ENCODE peak calls at places on chromosome 5, in ten cellular contexts. J is GM12865; A is CD8-positive, alpha-beta T cell; G is GM20000; W is astrocyte of the spinal cord; D is lower lobe of right lung; C is A549; Q is mesothelial cell of epicardium; S is uterus; H is OCI-LY7. V is an unnamed sample.
A peak's percentile ranks its signal among the peaks of the same experiment; 100 is the strongest.

GRCh38 chr5:7805379-7805778 is 45.6 kb downstream of the CFAP90 start:
- DNase-seq in H (no peak), J (peak; percentile 36), D (no peak), Q (no peak), G (peak; percentile 22), W (no peak), C (no peak), A (no peak), S (no peak), V (no peak)

GRCh38 chr5:36644727-36645126 is 38.3 kb downstream of the SLC1A3 start:
- DNase-seq in S (no peak), J (no peak), D (no peak), Q (no peak), H (no peak), A (no peak), C (no peak), W (no peak), G (no peak), V (no peak)

GRCh38 chr5:38718874-38719391 is 126.9 kb upstream of the OSMR start:
- DNase-seq in J (no peak), G (no peak), C (no peak), A (no peak), H (no peak), W (no peak), D (no peak), S (no peak), Q (no peak), V (peak; percentile 4)

GRCh38 chr5:134132372-134133212 is 18.1 kb downstream of the TCF7 start:
- DNase-seq in D (peak; percentile 41), S (no peak), A (peak; percentile 91), Q (no peak), C (no peak), G (peak; percentile 70), H (peak; percentile 42), J (peak; percentile 96), W (no peak), V (no peak)

GRCh38 chr5:178286226-178287090 is 53.9 kb upstream of the PHYKPL start:
- DNase-seq in H (no peak), S (no peak), A (no peak), J (no peak), D (peak; percentile 35), Q (no peak), G (no peak), W (no peak), C (no peak), V (no peak)

GRCh38 chr5:131151216-131151615 is 13.8 kb downstream of the HINT1 start:
- DNase-seq in H (no peak), S (no peak), W (no peak), Q (no peak), D (no peak), J (no peak), G (no peak), A (no peak), C (no peak), V (no peak)

GRCh38 chr5:168793844-168794837 is 215.0 kb upstream of the PANK3 start:
- DNase-seq in J (no peak), W (peak; percentile 41), D (peak; percentile 59), S (peak; percentile 37), H (no peak), G (no peak), Q (no peak), C (peak; percentile 10), A (no peak), V (peak; percentile 63)

GRCh38 chr5:67006152-67006848 is 190.3 kb downstream of the CD180 start:
- DNase-seq in H (peak; percentile 17), C (no peak), J (no peak), W (no peak), S (no peak), D (no peak), A (no peak), G (no peak), Q (no peak), V (no peak)

GRCh38 chr5:134432174-134432573 is 20.5 kb upstream of the CDKN2AIPNL start:
- DNase-seq in A (no peak), H (no peak), C (no peak), J (no peak), S (no peak), G (no peak), D (no peak), W (no peak), Q (no peak), V (no peak)

GRCh38 chr5:150616024-150616470 is 24.4 kb upstream of the SYNPO start:
- DNase-seq in C (no peak), D (peak; percentile 60), J (no peak), S (peak; percentile 70), Q (no peak), G (no peak), H (no peak), W (no peak), A (no peak), V (no peak)

GRCh38 chr5:157821822-157822622 is 36.9 kb downstream of the CLINT1 start:
- DNase-seq in Q (no peak), D (no peak), J (no peak), A (no peak), S (no peak), C (no peak), G (no peak), H (no peak), W (no peak), V (peak; percentile 29)

GRCh38 chr5:53915120-53915519 is 354.7 kb downstream of the NDUFS4 start:
- DNase-seq in S (no peak), J (no peak), C (no peak), G (no peak), Q (no peak), H (no peak), A (no peak), D (no peak), W (no peak), V (no peak)

GRCh38 chr5:53913941-53914340 is 353.5 kb downstream of the NDUFS4 start:
- DNase-seq in S (no peak), W (no peak), H (no peak), C (no peak), J (no peak), A (no peak), G (no peak), D (no peak), Q (no peak), V (no peak)

GRCh38 chr5:53922508-53923498 is 362.4 kb downstream of the NDUFS4 start:
- DNase-seq in G (peak; percentile 6), H (no peak), A (no peak), S (no peak), C (no peak), D (no peak), J (peak; percentile 8), Q (no peak), W (no peak), V (no peak)

DNA sequence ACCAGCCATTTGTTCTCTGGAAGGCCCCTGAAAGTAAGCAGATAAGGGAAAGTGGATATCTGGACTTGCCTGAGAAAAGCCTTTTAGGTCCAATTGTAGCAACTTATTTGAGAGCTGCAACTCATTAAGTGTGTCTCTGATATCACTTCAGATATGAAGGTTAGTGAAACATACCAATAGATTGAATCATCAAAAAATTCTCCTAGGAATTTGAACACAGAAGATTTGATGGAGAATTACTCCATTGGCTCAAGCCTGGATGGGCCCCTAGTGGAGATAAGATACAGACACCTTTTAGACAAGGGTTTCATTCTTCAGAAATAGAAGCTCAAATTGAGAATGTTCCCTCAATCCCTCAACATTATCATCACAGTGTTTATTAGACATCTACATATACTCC is 356.7 kb downstream of the NDUFS4 start:
- DNase-seq in J (no peak), A (no peak), W (peak; percentile 20), Q (no peak), D (no peak), C (peak; percentile 18), G (no peak), H (no peak), S (no peak), V (peak; percentile 53)
- TF ChIP-seq CTCF in J (no peak), A (no peak), W (peak; percentile 16), Q (peak; percentile 16), D (no peak), C (no peak), G (no peak), H (no peak), S (no peak), V (peak; percentile 72)

DNA sequence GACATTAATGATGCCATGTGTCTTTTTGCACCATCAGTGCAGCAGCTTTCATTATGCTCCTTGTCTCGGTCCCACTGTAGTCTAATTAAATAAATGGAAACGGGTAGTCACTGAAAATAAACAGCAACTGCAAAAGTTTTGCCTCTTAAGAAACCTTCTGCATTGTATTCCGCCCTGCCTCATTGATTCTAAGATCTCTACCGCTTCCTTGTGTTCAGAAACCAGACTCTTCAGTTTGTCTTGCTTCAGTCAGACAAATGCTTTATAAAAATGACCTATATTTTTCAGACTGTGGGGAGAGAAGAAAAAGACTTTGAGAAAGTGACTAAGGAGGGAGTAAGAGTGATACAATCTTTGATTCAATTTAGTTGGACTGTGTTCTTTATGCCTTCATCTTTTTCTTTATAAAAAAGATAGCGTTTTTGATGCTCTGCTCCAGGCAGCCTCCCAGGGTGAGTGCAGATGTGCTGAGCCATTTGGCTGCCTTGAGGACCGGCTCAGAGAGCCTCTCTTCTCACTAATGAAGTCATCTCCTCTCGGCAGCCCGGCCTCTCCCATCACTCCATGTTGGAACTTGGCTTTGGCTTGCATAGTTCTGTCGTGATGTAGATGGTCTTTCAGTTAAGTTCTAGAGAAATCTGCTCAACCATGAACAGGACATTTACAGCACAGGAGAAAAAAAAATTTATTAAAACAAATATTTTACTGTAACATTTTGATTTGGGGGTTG is 4.1 kb upstream of the VCAN start:
- DNase-seq in W (peak; percentile 79), C (no peak), S (no peak), J (peak; percentile 19), D (no peak), A (no peak), G (no peak), H (no peak), Q (no peak), V (peak; percentile 34)
- TF ChIP-seq CTCF in W (peak; percentile 26), C (no peak), S (no peak), J (no peak), D (no peak), A (no peak), G (no peak), H (no peak), Q (no peak), V (peak; percentile 19)

DNA sequence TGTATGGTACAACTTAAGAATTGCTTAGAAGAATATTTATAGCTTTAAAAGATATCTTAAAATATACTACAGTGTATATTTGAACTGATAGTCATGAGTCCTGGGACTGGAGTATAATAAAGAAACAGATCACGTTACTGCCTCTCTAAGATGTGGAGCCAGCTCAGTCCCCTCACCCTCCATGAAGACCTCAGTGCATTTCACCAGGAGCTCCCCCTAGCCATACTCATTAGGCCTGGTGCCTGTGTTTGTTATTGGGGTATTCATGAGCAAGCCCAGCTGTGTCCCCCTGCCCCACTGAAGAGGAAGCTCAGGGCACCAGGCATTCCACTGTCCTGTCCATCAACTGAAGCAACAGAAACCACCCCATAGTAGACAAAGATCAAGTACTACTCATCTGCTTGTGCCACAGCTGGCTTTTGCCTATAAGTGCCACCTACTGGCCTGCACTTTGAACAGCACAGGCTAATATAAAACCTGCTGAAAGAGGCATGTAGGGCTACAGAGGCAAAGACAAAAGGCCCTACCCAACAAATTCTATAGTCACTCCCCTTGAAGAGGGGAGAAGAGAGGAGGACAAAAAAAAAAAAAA is 850.2 kb upstream of the NUDT12 start:
- DNase-seq in H (peak; percentile 20), S (no peak), D (no peak), W (peak; percentile 46), Q (no peak), G (peak; percentile 13), J (peak; percentile 69), C (peak; percentile 38), A (no peak), V (no peak)
- TF ChIP-seq CTCF in H (peak; percentile 71), S (no peak), D (no peak), W (peak; percentile 79), Q (no peak), G (peak; percentile 45), J (peak; percentile 68), C (peak; percentile 15), A (no peak), V (peak; percentile 30)

GRCh38 chr5:139524932-139525585 is 36.1 kb upstream of the UBE2D2 start:
- DNase-seq in G (peak; percentile 11), W (no peak), D (no peak), Q (no peak), J (peak; percentile 58), A (no peak), S (no peak), C (no peak), H (no peak), V (no peak)
- TF ChIP-seq CTCF in G (no peak), W (no peak), D (no peak), Q (no peak), J (no peak), A (no peak), S (no peak), C (no peak), H (no peak), V (no peak)

V was measured in HFFc6.